ENCODE peak calls at places on chromosomes 7 and 10, in five cellular contexts. One of them, this sample, is unnamed.

GRCh38 chr10:128147669-128148068 is 21.4 kb upstream of the MKI67 start:
- DNase-seq in psoas muscle: no peak
- DNase-seq in lower lobe of right lung: no peak
- DNase-seq in HepG2: no peak
- DNase-seq in CD4-positive, CD25-positive, alpha-beta regulatory T cell: no peak
- DNase-seq in this sample: no peak

GRCh38 chr7:54705436-54705835 is 53.6 kb downstream of the SEC61G start:
- DNase-seq in psoas muscle: no peak
- DNase-seq in lower lobe of right lung: no peak
- DNase-seq in HepG2: no peak
- DNase-seq in CD4-positive, CD25-positive, alpha-beta regulatory T cell: no peak
- DNase-seq in this sample: no peak

GRCh38 chr7:47428780-47429472 is 153.0 kb downstream of the TNS3 start:
- DNase-seq in psoas muscle: no peak
- DNase-seq in lower lobe of right lung: no peak
- DNase-seq in HepG2: no peak
- DNase-seq in CD4-positive, CD25-positive, alpha-beta regulatory T cell: no peak
- DNase-seq in this sample: no peak

GRCh38 chr7:4129481-4130122 is 552.5 kb upstream of the FOXK1 start:
- DNase-seq in psoas muscle: no peak
- DNase-seq in lower lobe of right lung: no peak
- DNase-seq in HepG2: no peak
- DNase-seq in CD4-positive, CD25-positive, alpha-beta regulatory T cell: no peak
- DNase-seq in this sample: peak

GRCh38 chr10:90614631-90615030 is 243.2 kb downstream of the HTR7 start:
- DNase-seq in psoas muscle: no peak
- DNase-seq in lower lobe of right lung: no peak
- DNase-seq in HepG2: no peak
- DNase-seq in CD4-positive, CD25-positive, alpha-beta regulatory T cell: no peak
- DNase-seq in this sample: no peak

GRCh38 chr10:130422366-130423324 is 286.5 kb downstream of the GLRX3 start:
- DNase-seq in psoas muscle: no peak
- DNase-seq in lower lobe of right lung: no peak
- DNase-seq in HepG2: no peak
- DNase-seq in CD4-positive, CD25-positive, alpha-beta regulatory T cell: no peak
- DNase-seq in this sample: no peak

GRCh38 chr10:88389456-88389855 is 193.7 kb downstream of the RNLS start:
- DNase-seq in psoas muscle: no peak
- DNase-seq in lower lobe of right lung: no peak
- DNase-seq in HepG2: peak
- DNase-seq in CD4-positive, CD25-positive, alpha-beta regulatory T cell: peak
- DNase-seq in this sample: no peak

GRCh38 chr7:129635300-129636029 is 23.9 kb downstream of the NRF1 start:
- DNase-seq in psoas muscle: peak
- DNase-seq in lower lobe of right lung: peak
- DNase-seq in HepG2: peak
- DNase-seq in CD4-positive, CD25-positive, alpha-beta regulatory T cell: peak
- DNase-seq in this sample: peak

GRCh38 chr7:102221961-102222360 is 64.7 kb upstream of the SH2B2 start:
- DNase-seq in psoas muscle: no peak
- DNase-seq in lower lobe of right lung: no peak
- DNase-seq in HepG2: no peak
- DNase-seq in CD4-positive, CD25-positive, alpha-beta regulatory T cell: no peak
- DNase-seq in this sample: no peak

GRCh38 chr10:70284542-70285150 is 842 bp upstream of the NPFFR1 start:
- DNase-seq in psoas muscle: no peak
- DNase-seq in lower lobe of right lung: no peak
- DNase-seq in HepG2: no peak
- DNase-seq in CD4-positive, CD25-positive, alpha-beta regulatory T cell: no peak
- DNase-seq in this sample: no peak

DNA sequence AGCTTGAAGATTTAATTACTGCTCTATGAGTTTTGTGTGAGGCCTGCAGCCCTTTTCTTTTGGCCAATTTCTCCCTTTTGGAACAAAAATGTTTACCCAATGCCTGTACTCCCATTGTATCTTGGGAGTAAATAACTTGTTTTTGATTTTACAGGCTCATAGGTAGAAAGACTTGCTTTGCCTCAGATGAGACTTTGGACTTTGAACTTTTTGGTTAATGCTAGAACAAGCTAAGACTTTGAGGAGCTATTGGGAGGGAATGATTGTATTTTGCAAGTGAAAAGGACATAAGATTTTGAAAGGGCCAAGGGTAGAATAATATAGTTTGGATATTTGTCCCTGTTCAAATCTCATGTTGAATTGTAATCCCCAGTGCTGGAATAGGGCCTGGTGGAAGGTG is 152.0 kb downstream of the MAGI2 start:
- DNase-seq in psoas muscle: no peak
- DNase-seq in lower lobe of right lung: no peak
- DNase-seq in HepG2: peak
- DNase-seq in CD4-positive, CD25-positive, alpha-beta regulatory T cell: no peak
- DNase-seq in this sample: no peak
- H3K4me3 ChIP-seq in psoas muscle: no peak
- H3K4me3 ChIP-seq in lower lobe of right lung: no peak
- H3K4me3 ChIP-seq in HepG2: no peak
- H3K4me3 ChIP-seq in CD4-positive, CD25-positive, alpha-beta regulatory T cell: no peak
- H3K4me3 ChIP-seq in this sample: no peak

GRCh38 chr7:121398246-121398645 is 2.1 kb upstream of the FAM3C start:
- DNase-seq in psoas muscle: no peak
- DNase-seq in lower lobe of right lung: no peak
- DNase-seq in HepG2: peak
- DNase-seq in CD4-positive, CD25-positive, alpha-beta regulatory T cell: no peak
- DNase-seq in this sample: no peak
- H3K27ac ChIP-seq in psoas muscle: no peak
- H3K27ac ChIP-seq in lower lobe of right lung: no peak
- H3K27ac ChIP-seq in HepG2: no peak
- H3K27ac ChIP-seq in CD4-positive, CD25-positive, alpha-beta regulatory T cell: no peak
- H3K27ac ChIP-seq in this sample: no peak

DNA sequence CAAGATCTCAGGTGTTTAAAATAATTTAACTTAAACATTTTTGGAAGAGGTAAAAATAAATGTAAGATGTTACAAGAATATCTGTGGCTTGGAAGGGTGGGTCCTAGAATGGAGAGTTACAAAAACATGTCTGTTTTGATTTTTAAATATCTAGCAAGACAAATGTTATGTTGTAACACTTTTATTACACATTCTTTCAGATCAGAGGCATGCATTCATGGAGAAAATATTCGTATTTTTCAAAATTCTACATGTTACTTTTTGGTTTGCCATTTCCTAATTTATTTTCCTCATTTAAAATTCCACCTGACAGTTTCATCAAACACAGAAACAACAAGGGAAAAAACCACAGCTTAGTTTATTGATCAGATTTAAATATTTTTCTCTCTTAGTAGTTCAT is 10.0 kb downstream of the WBP1L start:
- DNase-seq in psoas muscle: no peak
- DNase-seq in lower lobe of right lung: no peak
- DNase-seq in HepG2: no peak
- DNase-seq in CD4-positive, CD25-positive, alpha-beta regulatory T cell: no peak
- DNase-seq in this sample: no peak
- H3K4me3 ChIP-seq in psoas muscle: no peak
- H3K4me3 ChIP-seq in lower lobe of right lung: no peak
- H3K4me3 ChIP-seq in HepG2: no peak
- H3K4me3 ChIP-seq in CD4-positive, CD25-positive, alpha-beta regulatory T cell: no peak
- H3K4me3 ChIP-seq in this sample: no peak

DNA sequence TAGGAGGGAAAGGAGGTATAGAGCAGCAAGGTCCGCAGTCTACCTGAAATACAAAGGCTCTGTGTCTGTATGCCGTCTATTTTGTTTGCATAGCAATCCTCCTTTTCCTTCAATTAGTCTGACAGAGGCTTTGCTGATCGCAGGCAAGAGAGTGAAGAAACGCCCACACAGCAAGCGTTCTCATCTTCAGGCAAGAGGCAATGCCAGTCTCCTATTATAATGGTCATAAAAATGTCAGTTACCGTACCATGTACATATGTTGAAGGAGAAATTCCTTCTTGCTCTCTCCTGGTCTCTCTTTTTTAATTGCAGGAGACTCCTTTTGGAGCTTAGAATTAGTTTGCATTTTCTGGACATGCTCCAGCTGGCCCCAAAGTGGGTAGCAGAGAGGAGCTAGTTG is 139.4 kb downstream of the PFKFB3 start:
- DNase-seq in psoas muscle: no peak
- DNase-seq in lower lobe of right lung: no peak
- DNase-seq in HepG2: no peak
- DNase-seq in CD4-positive, CD25-positive, alpha-beta regulatory T cell: no peak
- DNase-seq in this sample: no peak
- H3K27ac ChIP-seq in psoas muscle: no peak
- H3K27ac ChIP-seq in lower lobe of right lung: no peak
- H3K27ac ChIP-seq in HepG2: no peak
- H3K27ac ChIP-seq in CD4-positive, CD25-positive, alpha-beta regulatory T cell: no peak
- H3K27ac ChIP-seq in this sample: no peak

GRCh38 chr10:43640603-43641002 is 8.1 kb downstream of the ZNF32 start:
- DNase-seq in psoas muscle: no peak
- DNase-seq in lower lobe of right lung: no peak
- DNase-seq in HepG2: no peak
- DNase-seq in CD4-positive, CD25-positive, alpha-beta regulatory T cell: no peak
- DNase-seq in this sample: no peak
- H3K4me3 ChIP-seq in psoas muscle: no peak
- H3K4me3 ChIP-seq in lower lobe of right lung: no peak
- H3K4me3 ChIP-seq in HepG2: no peak
- H3K4me3 ChIP-seq in CD4-positive, CD25-positive, alpha-beta regulatory T cell: no peak
- H3K4me3 ChIP-seq in this sample: no peak

GRCh38 chr10:17123062-17123661 is 6.4 kb downstream of the CUBN start:
- DNase-seq in psoas muscle: no peak
- DNase-seq in lower lobe of right lung: no peak
- DNase-seq in HepG2: no peak
- DNase-seq in CD4-positive, CD25-positive, alpha-beta regulatory T cell: no peak
- DNase-seq in this sample: no peak
- H3K27ac ChIP-seq in psoas muscle: no peak
- H3K27ac ChIP-seq in lower lobe of right lung: no peak
- H3K27ac ChIP-seq in HepG2: no peak
- H3K27ac ChIP-seq in CD4-positive, CD25-positive, alpha-beta regulatory T cell: no peak
- H3K27ac ChIP-seq in this sample: no peak

GRCh38 chr10:98029149-98030092 is 1.0 kb downstream of the CRTAC1 start:
- DNase-seq in psoas muscle: no peak
- DNase-seq in lower lobe of right lung: no peak
- DNase-seq in HepG2: no peak
- DNase-seq in CD4-positive, CD25-positive, alpha-beta regulatory T cell: no peak
- DNase-seq in this sample: no peak
- H3K4me3 ChIP-seq in psoas muscle: peak
- H3K4me3 ChIP-seq in lower lobe of right lung: peak
- H3K4me3 ChIP-seq in HepG2: no peak
- H3K4me3 ChIP-seq in CD4-positive, CD25-positive, alpha-beta regulatory T cell: no peak
- H3K4me3 ChIP-seq in this sample: no peak

DNA sequence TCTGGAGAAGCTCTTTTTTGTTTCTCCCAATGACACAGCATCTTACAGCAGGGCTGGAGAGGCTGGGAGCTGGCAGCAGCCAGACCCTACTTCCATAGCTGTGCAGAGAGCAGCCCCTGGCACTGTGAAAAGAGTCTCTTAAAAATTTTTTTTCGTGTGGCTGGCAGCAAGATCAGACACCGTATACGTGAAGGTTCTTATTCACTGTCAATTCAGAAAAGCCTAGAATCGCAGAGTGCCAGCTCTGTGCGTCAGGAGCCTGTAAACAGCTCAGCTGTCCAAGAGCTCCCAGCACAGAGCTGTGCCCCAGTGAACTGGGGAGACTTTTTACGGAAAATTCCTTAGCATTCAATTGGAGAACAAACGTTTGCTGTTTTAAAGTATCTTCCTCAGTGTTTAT is 6.5 kb downstream of the BAG3 start:
- DNase-seq in psoas muscle: no peak
- DNase-seq in lower lobe of right lung: no peak
- DNase-seq in HepG2: no peak
- DNase-seq in CD4-positive, CD25-positive, alpha-beta regulatory T cell: no peak
- DNase-seq in this sample: no peak
- H3K27ac ChIP-seq in psoas muscle: peak
- H3K27ac ChIP-seq in lower lobe of right lung: peak
- H3K27ac ChIP-seq in HepG2: peak
- H3K27ac ChIP-seq in CD4-positive, CD25-positive, alpha-beta regulatory T cell: no peak
- H3K27ac ChIP-seq in this sample: no peak

GRCh38 chr10:74825033-74825370 is 1.4 kb upstream of the KAT6B start:
- DNase-seq in psoas muscle: peak
- DNase-seq in lower lobe of right lung: peak
- DNase-seq in HepG2: no peak
- DNase-seq in CD4-positive, CD25-positive, alpha-beta regulatory T cell: no peak
- DNase-seq in this sample: peak

GRCh38 chr10:74822101-74822500 is 4.3 kb upstream of the KAT6B start:
- DNase-seq in psoas muscle: no peak
- DNase-seq in lower lobe of right lung: no peak
- DNase-seq in HepG2: peak
- DNase-seq in CD4-positive, CD25-positive, alpha-beta regulatory T cell: no peak
- DNase-seq in this sample: no peak

GRCh38 chr10:74822583-74823089 is 3.8 kb upstream of the KAT6B start:
- DNase-seq in psoas muscle: no peak
- DNase-seq in lower lobe of right lung: no peak
- DNase-seq in HepG2: no peak
- DNase-seq in CD4-positive, CD25-positive, alpha-beta regulatory T cell: no peak
- DNase-seq in this sample: no peak

GRCh38 chr10:74824184-74825032 is 2.0 kb upstream of the KAT6B start:
- DNase-seq in psoas muscle: no peak
- DNase-seq in lower lobe of right lung: no peak
- DNase-seq in HepG2: peak
- DNase-seq in CD4-positive, CD25-positive, alpha-beta regulatory T cell: no peak
- DNase-seq in this sample: peak

DNA sequence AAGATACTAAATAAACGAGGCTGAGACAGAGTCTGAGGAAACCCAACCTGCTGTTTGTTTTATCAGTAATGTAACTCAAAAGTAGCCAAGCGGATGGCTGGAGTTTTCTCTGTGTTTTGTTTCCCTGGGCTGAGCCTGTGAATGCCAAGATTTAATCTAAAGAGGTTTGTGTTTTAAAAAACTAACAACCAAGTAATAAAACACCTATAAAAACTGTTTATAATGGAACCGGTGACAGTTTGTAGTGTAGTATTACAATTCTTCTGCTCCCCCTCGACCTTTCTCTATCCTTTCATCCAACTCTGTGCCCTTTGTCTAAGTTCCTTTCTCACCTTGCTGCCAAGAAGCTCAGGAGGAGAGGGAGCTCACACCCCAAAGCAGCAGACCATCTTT is 2.6 kb upstream of the KAT6B start:
- DNase-seq in psoas muscle: no peak
- DNase-seq in lower lobe of right lung: no peak
- DNase-seq in HepG2: no peak
- DNase-seq in CD4-positive, CD25-positive, alpha-beta regulatory T cell: no peak
- DNase-seq in this sample: no peak
- H3K4me3 ChIP-seq in psoas muscle: peak
- H3K4me3 ChIP-seq in lower lobe of right lung: no peak
- H3K4me3 ChIP-seq in HepG2: peak
- H3K4me3 ChIP-seq in CD4-positive, CD25-positive, alpha-beta regulatory T cell: no peak
- H3K4me3 ChIP-seq in this sample: no peak